ENCODE peak calls at places on chromosome 19, in seven cellular contexts. O is AG09319, Y is right lobe of liver, G is fibroblast of mammary gland, Q is NAMALWA, S is GM03348, N is endothelial cell. P is an unnamed sample.
A peak's percentile ranks its signal among the peaks of the same experiment; 100 is the strongest.

GRCh38 chr19:42059196-42059595 is 10.8 kb downstream of the GRIK5 start:
- DNase-seq in O (no peak), Y (no peak), G (no peak), Q (no peak), S (no peak), N (no peak), P (no peak)

GRCh38 chr19:54373781-54374266 is 9.1 kb upstream of the LAIR1 start:
- DNase-seq in O (no peak), Y (no peak), G (no peak), Q (no peak), S (no peak), N (no peak), P (no peak)

GRCh38 chr19:51735759-51736449 is 12.1 kb upstream of the HAS1 start:
- DNase-seq in O (no peak), Y (peak; percentile 64), G (peak; percentile 98), Q (no peak), S (no peak), N (no peak), P (no peak)

GRCh38 chr19:16118489-16119033 is 6.9 kb downstream of the RAB8A start:
- DNase-seq in O (no peak), Y (no peak), G (no peak), Q (peak; percentile 96), S (no peak), N (no peak), P (no peak)

GRCh38 chr19:5926641-5927438 is 12.8 kb downstream of the CAPS start:
- DNase-seq in O (peak; percentile 94), Y (no peak), G (peak; percentile 96), Q (no peak), S (peak; percentile 88), N (no peak), P (no peak)

GRCh38 chr19:14091885-14092462 is 1.4 kb upstream of the SAMD1 start:
- DNase-seq in O (no peak), Y (peak; percentile 53), G (no peak), Q (peak; percentile 81), S (no peak), N (no peak), P (no peak)

GRCh38 chr19:51599084-51599483 is 28.0 kb downstream of the ZNF175 start:
- DNase-seq in O (no peak), Y (no peak), G (no peak), Q (peak; percentile 16), S (no peak), N (no peak), P (no peak)

GRCh38 chr19:31350033-31350692 is 927 bp upstream of the TSHZ3 start:
- DNase-seq in O (no peak), Y (no peak), G (no peak), Q (no peak), S (peak; percentile 84), N (peak; percentile 38), P (no peak)

GRCh38 chr19:24033962-24034342 is 53.0 kb upstream of the ZNF254 start:
- DNase-seq in O (peak; percentile 25), Y (peak; percentile 58), G (peak; percentile 72), Q (peak; percentile 54), S (peak; percentile 65), N (peak; percentile 33), P (no peak)

GRCh38 chr19:12777217-12778019 is 2.1 kb upstream of the HOOK2 start:
- DNase-seq in O (no peak), Y (peak; percentile 86), G (peak; percentile 74), Q (peak; percentile 84), S (peak; percentile 89), N (peak; percentile 92), P (peak; percentile 84)

GRCh38 chr19:958967-959685 is 25.0 kb upstream of the WDR18 start:
- DNase-seq in O (no peak), Y (no peak), G (peak; percentile 66), Q (no peak), S (no peak), N (no peak), P (no peak)

GRCh38 chr19:13132471-13133166 is 14.6 kb downstream of the NACC1 start:
- DNase-seq in O (no peak), Y (no peak), G (peak; percentile 78), Q (no peak), S (peak; percentile 80), N (no peak), P (peak; percentile 29)

GRCh38 chr19:343451-343931 is 1.1 kb downstream of the MIER2 start:
- DNase-seq in O (no peak), Y (no peak), G (no peak), Q (no peak), S (no peak), N (no peak), P (no peak)

GRCh38 chr19:49119411-49120324 is at the start of gene PPFIA3:
- DNase-seq in O (no peak), Y (peak; percentile 78), G (peak; percentile 42), Q (peak; percentile 41), S (peak; percentile 85), N (peak; percentile 79), P (peak; percentile 69)

GRCh38 chr19:662962-663681 is at the start of gene RNF126:
- DNase-seq in O (peak; percentile 75), Y (peak; percentile 94), G (peak; percentile 85), Q (peak; percentile 89), S (peak; percentile 96), N (peak; percentile 91), P (peak; percentile 91)

GRCh38 chr19:13600091-13600490 is 93.8 kb upstream of the CACNA1A start:
- DNase-seq in O (no peak), Y (no peak), G (no peak), Q (no peak), S (no peak), N (no peak), P (no peak)

GRCh38 chr19:7787602-7788177 is 24.6 kb downstream of the CLEC4M start:
- DNase-seq in O (no peak), Y (no peak), G (no peak), Q (no peak), S (no peak), N (no peak), P (no peak)

GRCh38 chr19:10796653-10797052 is 39.4 kb downstream of the TMED1 start:
- DNase-seq in O (no peak), Y (no peak), G (no peak), Q (no peak), S (no peak), N (no peak), P (no peak)